ENCODE peak calls at places on chromosomes 2 and 18, in four cellular contexts. W is stimulated activated CD4-positive, alpha-beta T cell treated with anti-CD3 and anti-CD28 coated beads, TNF-alpha, amount 100 ng/mL, for 24 hours; O is NCI-H446 treated with DMSO at 0.1 percent for 48 hours; A is body of pancreas. C is an unnamed sample.

GRCh38 chr2:112790305-112790704 is 6.0 kb upstream of the IL1A start:
- DNase-seq in W (no peak), O (no peak), A (no peak), C (no peak)

GRCh38 chr2:41846962-41847361 is 200.9 kb upstream of the PKDCC start:
- DNase-seq in W (no peak), O (no peak), A (no peak), C (no peak)

GRCh38 chr2:239814136-239814916 is 210.8 kb downstream of the NDUFA10 start:
- DNase-seq in W (no peak), O (no peak), A (peak; percentile 3), C (no peak)

GRCh38 chr2:149033716-149034115 is 4.8 kb upstream of the LYPD6B start:
- DNase-seq in W (no peak), O (no peak), A (peak; percentile 36), C (no peak)

GRCh38 chr18:52657063-52657462 is 317.1 kb downstream of the DCC start:
- DNase-seq in W (no peak), O (peak; percentile 36), A (no peak), C (no peak)

GRCh38 chr18:75268206-75268605 is 57.6 kb downstream of the TSHZ1 start:
- DNase-seq in W (no peak), O (no peak), A (no peak), C (no peak)

GRCh38 chr2:197759013-197759412 is 26.1 kb downstream of the BOLL start:
- DNase-seq in W (no peak), O (no peak), A (no peak), C (no peak)

GRCh38 chr2:133266075-133266925 is 302.0 kb downstream of the NCKAP5 start:
- DNase-seq in W (no peak), O (no peak), A (no peak), C (no peak)

GRCh38 chr2:216687646-216688045 is 7.7 kb downstream of the IGFBP5 start:
- DNase-seq in W (peak; percentile 18), O (no peak), A (no peak), C (no peak)

GRCh38 chr2:30979822-30980245 is 158.4 kb downstream of the GALNT14 start:
- DNase-seq in W (no peak), O (no peak), A (no peak), C (no peak)

GRCh38 chr2:172285010-172285621 is 142.3 kb upstream of the ITGA6 start:
- DNase-seq in W (no peak), O (no peak), A (no peak), C (no peak)

GRCh38 chr2:167944825-167945659 is 302.4 kb downstream of the STK39 start:
- DNase-seq in W (no peak), O (no peak), A (no peak), C (no peak)

GRCh38 chr2:171316220-171316619 is 117.6 kb downstream of the METTL8 start:
- DNase-seq in W (no peak), O (no peak), A (no peak), C (no peak)

GRCh38 chr2:127469974-127470373 is 51.7 kb downstream of the PROC start:
- DNase-seq in W (no peak), O (no peak), A (no peak), C (no peak)

GRCh38 chr2:42854207-42854818 is 61.9 kb upstream of the HAAO start:
- DNase-seq in W (no peak), O (no peak), A (no peak), C (no peak)

GRCh38 chr2:20135631-20136050 is 84.2 kb upstream of the LAPTM4A start:
- DNase-seq in W (peak; percentile 47), O (peak; percentile 8), A (peak; percentile 77), C (no peak)

GRCh38 chr2:66888791-66889631 is 454.1 kb downstream of the MEIS1 start:
- DNase-seq in W (no peak), O (peak; percentile 72), A (no peak), C (no peak)

GRCh38 chr2:111029135-111029927 is 91.4 kb upstream of the BCL2L11 start:
- DNase-seq in W (no peak), O (no peak), A (no peak), C (no peak)

GRCh38 chr2:119480718-119481142 is 43.6 kb downstream of the SCTR start:
- DNase-seq in W (no peak), O (no peak), A (peak; percentile 74), C (no peak)

C was measured in GF-D8.